ENCODE peak calls at places on chromosomes 2 and 18, in nine cellular contexts. J is left lung; V is H9; Y is tibial artery; A is CD4-positive, alpha-beta memory T cell; U is endothelial cell of umbilical vein; O is tibial nerve; N is PC-3; Q is mucosa of descending colon. Z is an unnamed sample. For H3K9me3, the result is how much of the 10 kb centered on the place peaks cover.

GRCh38 chr2:160139350-160139749 is 60.7 kb downstream of the ITGB6 start:
- DNase-seq in J (no peak), V (no peak), Y (no peak), A (no peak), U (no peak), O (no peak), N (no peak), Q (no peak), Z (no peak)

GRCh38 chr2:237471457-237472186 is 15.4 kb upstream of the MLPH start:
- DNase-seq in J (no peak), V (peak), Y (no peak), A (no peak), U (peak), O (no peak), N (peak), Q (peak), Z (no peak)

GRCh38 chr18:27713727-27714080 is 463.2 kb downstream of the CDH2 start:
- DNase-seq in J (no peak), V (no peak), Y (no peak), A (no peak), U (no peak), O (no peak), N (no peak), Q (no peak), Z (no peak)

GRCh38 chr2:228318218-228318617 is 136.7 kb upstream of the SPHKAP start:
- DNase-seq in J (no peak), V (peak), Y (no peak), A (no peak), U (no peak), O (no peak), N (peak), Q (peak), Z (no peak)

GRCh38 chr2:126059379-126059778 is 596.6 kb upstream of the GYPC start:
- DNase-seq in J (no peak), V (peak), Y (no peak), A (no peak), U (no peak), O (no peak), N (no peak), Q (no peak), Z (no peak)

GRCh38 chr2:206858972-206859739 is 80.2 kb upstream of the CPO start:
- DNase-seq in J (no peak), V (no peak), Y (no peak), A (peak), U (no peak), O (no peak), N (no peak), Q (no peak), Z (no peak)

GRCh38 chr2:2921011-2921720 is 456.5 kb downstream of the EIPR1 start:
- DNase-seq in J (no peak), V (no peak), Y (peak), A (no peak), U (no peak), O (no peak), N (no peak), Q (no peak), Z (no peak)

GRCh38 chr2:206856474-206856873 is 82.8 kb upstream of the CPO start:
- DNase-seq in J (no peak), V (no peak), Y (no peak), A (no peak), U (no peak), O (no peak), N (peak), Q (no peak), Z (no peak)

GRCh38 chr2:96948483-96949152 is 37.8 kb downstream of the FAM178B start:
- DNase-seq in J (peak), V (no peak), Y (no peak), A (no peak), U (no peak), O (no peak), N (no peak), Q (no peak), Z (no peak)

GRCh38 chr2:69437751-69438154 is 518 bp upstream of the NFU1 start:
- DNase-seq in J (no peak), V (no peak), Y (peak), A (no peak), U (no peak), O (peak), N (peak), Q (peak), Z (no peak)

GRCh38 chr2:217276433-217276832 is 416.6 kb upstream of the TNP1 start:
- DNase-seq in J (no peak), V (no peak), Y (no peak), A (no peak), U (no peak), O (no peak), N (no peak), Q (no peak), Z (no peak)

GRCh38 chr2:88220733-88221132 is 50.6 kb downstream of the THNSL2 start:
- DNase-seq in J (no peak), V (peak), Y (no peak), A (no peak), U (no peak), O (no peak), N (no peak), Q (no peak), Z (no peak)

GRCh38 chr2:3637311-3637675 is 20.7 kb upstream of the ALLC start:
- DNase-seq in J (no peak), V (no peak), Y (peak), A (no peak), U (no peak), O (no peak), N (no peak), Q (no peak), Z (no peak)

DNA sequence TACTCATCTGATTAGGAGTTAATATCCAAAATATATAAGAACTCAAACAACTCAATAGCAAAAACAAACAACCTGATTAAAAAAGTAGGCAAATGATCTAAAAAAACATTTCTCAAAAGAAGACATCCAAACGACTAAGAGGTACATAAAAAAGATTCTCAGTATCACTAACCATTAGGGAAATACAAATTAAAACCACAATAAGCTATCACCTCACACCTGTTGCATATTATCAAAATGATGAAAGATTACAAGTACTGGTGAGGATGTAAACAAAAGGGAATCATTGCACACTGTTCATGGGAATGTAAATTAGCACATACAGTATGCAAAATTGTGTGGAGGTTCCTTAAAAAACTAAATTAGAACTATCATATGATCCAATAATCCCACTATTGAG is 865.5 kb downstream of the TMEM182 start:
- DNase-seq in J (no peak), V (no peak), Y (no peak), A (no peak), U (no peak), O (no peak), N (no peak), Q (no peak), Z (no peak)
- H3K9me3 ChIP-seq in J (under half), V (under half), Y (under half), A (under half), U (under half), O (under half), N (under half), Q (under half), Z (under half)

DNA sequence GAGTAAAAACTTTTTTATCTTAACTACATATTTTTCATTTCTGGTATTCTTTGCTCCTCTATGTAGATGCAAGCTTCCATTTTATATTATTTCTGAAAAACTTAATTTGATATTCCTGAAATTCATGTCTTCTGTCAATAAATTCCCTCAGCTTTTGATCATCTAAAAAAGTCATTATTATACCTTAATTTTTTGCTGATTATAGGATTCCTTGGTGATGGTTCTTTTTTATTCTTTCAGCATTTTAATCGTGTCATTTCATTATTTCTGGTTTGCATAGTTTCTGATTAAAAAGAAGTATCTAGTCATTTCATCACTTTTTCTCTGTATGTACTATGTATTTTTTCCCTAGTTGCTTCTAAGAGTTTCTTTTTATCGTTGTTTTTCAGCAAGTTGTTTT is 241.8 kb upstream of the CYP26B1 start:
- DNase-seq in J (no peak), V (no peak), Y (no peak), A (no peak), U (no peak), O (no peak), N (no peak), Q (no peak), Z (no peak)
- H3K9me3 ChIP-seq in J (under half), V (under half), Y (under half), A (under half), U (under half), O (under half), N (under half), Q (under half), Z (under half)

GRCh38 chr18:67035026-67035425 is 431.1 kb upstream of the CDH19 start:
- DNase-seq in J (no peak), V (no peak), Y (no peak), A (no peak), U (no peak), O (no peak), N (peak), Q (no peak), Z (no peak)
- H3K9me3 ChIP-seq in J (under half), V (under half), Y (under half), A (under half), U (under half), O (under half), N (under half), Q (under half), Z (under half)

GRCh38 chr2:84770280-84770679 is 110.6 kb downstream of the TRABD2A start:
- DNase-seq in J (no peak), V (no peak), Y (no peak), A (no peak), U (no peak), O (no peak), N (no peak), Q (no peak), Z (no peak)
- H3K9me3 ChIP-seq in J (under half), V (under half), Y (under half), A (under half), U (under half), O (under half), N (under half), Q (under half), Z (under half)

DNA sequence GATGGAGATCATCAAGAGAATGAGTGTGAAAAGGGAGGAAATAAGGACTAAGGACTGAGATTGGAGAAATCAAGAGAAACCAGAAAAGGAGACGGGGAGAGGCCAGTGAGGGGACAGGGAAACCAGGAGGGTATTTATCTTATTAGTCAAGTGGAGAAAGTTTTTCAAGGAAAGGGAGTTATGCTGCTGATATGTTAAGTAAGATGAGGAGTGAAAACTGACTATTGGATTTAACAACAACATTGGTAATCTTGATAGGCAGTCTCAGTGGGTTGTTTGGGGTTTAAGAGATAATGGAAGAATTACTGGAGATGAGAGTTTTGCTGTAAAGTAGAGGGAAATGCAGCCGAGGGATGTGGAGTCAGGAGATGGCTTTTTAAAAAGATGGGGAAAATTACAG is 30.6 kb downstream of the PIKFYVE start:
- DNase-seq in J (no peak), V (no peak), Y (no peak), A (no peak), U (no peak), O (no peak), N (no peak), Q (no peak), Z (no peak)
- H3K9me3 ChIP-seq in J (under half), V (under half), Y (under half), A (under half), U (under half), O (under half), N (under half), Q (under half), Z (under half)

GRCh38 chr18:78799382-78800089 is 180.1 kb upstream of the SALL3 start:
- DNase-seq in J (peak), V (no peak), Y (peak), A (no peak), U (no peak), O (no peak), N (no peak), Q (no peak), Z (no peak)

GRCh38 chr18:78796693-78797455 is 182.7 kb upstream of the SALL3 start:
- DNase-seq in J (peak), V (no peak), Y (peak), A (no peak), U (no peak), O (no peak), N (no peak), Q (no peak), Z (no peak)

GRCh38 chr18:78801011-78801410 is 178.6 kb upstream of the SALL3 start:
- DNase-seq in J (peak), V (no peak), Y (no peak), A (no peak), U (no peak), O (no peak), N (no peak), Q (no peak), Z (no peak)

GRCh38 chr18:78797499-78797898 is 182.1 kb upstream of the SALL3 start:
- DNase-seq in J (peak), V (no peak), Y (no peak), A (no peak), U (no peak), O (no peak), N (no peak), Q (no peak), Z (no peak)

DNA sequence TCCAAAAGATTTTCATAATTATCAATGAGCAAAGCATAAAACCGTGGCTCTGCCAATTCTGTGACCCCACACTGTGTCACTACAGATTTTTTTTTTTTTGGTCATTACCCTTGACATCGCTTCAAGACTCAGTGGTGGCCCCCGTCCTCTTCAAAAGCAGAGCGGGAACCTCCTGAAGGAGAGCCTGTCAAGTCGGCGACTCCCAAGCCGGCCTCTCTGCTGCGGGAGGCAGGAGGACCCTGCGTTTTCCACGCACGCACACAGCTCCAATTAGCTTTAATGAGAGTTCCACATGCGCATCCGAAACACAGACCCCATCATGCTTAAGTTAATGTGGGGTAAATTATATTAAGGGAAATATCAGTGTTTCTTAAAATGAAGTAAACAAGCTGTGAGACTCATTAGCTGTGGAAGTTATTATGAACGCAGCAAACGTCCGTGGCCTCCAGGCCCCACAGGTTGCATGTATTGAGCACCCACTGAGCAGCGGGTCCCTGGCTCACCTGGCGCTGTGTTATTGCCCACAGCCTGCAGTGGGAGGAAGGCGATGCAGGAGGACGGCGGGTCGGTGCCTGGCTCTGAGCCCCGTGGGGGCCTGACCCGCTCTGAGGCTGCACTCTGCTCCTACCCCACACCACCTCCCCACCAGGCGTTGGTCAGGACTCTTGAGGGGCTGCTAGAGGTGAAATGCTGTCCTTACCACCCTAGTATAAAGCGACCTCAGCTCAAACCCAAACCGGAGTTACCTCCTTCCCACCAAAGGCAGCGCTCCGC is 181.0 kb upstream of the SALL3 start:
- DNase-seq in J (peak), V (no peak), Y (peak), A (no peak), U (no peak), O (no peak), N (no peak), Q (no peak), Z (no peak)
- H3K9me3 ChIP-seq in J (under half), V (under half), Y (under half), A (under half), U (under half), O (under half), N (under half), Q (under half), Z (under half)

DNA sequence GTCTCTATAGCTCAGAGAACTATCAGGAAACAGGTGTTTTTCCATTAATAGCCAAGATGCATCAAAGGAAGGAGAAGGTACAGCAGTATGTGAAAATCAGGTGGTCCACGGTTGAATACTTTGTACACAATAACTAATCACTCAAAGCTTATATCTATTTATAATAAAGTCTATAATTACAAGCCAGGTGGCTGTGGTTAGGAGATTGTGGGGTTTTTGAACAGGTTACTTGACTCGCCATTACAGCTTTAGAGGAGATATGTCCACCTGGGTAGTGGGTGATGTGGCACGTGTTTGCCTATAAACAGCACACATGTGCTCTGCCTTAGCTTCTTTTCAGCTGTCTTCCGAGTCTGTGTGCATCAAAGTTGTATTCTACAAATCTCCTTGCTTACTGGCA is 892.2 kb upstream of the ZEB2 start:
- DNase-seq in J (no peak), V (no peak), Y (no peak), A (no peak), U (no peak), O (no peak), N (no peak), Q (no peak), Z (no peak)
- H3K9me3 ChIP-seq in J (under half), V (under half), Y (under half), A (under half), U (under half), O (under half), N (under half), Q (under half), Z (under half)

GRCh38 chr18:72201032-72201431 is 343.1 kb downstream of the CBLN2 start:
- DNase-seq in J (no peak), V (no peak), Y (no peak), A (no peak), U (no peak), O (no peak), N (no peak), Q (no peak), Z (no peak)
- H3K9me3 ChIP-seq in J (under half), V (under half), Y (under half), A (under half), U (under half), O (under half), N (under half), Q (under half), Z (under half)

DNA sequence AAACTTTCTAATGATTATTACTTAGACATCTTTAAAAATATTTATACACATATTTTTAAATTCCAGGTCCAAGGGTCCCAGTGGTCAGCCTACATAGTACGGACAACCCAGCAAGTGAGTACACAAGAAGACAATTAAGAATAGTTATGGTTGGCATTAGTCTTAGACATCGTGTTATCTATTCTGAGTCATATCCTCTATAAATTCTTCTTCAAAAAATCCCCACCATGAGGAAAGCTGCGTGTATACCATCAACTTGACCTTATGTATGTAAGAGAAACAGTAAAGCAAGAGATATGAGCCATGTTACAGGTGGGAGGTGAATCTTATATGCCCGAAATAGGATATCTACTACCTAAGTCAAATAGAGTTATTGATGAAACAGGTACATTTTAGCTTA is 1339.8 kb downstream of the DPP10 start:
- DNase-seq in J (no peak), V (no peak), Y (no peak), A (no peak), U (no peak), O (no peak), N (no peak), Q (no peak), Z (no peak)
- H3K9me3 ChIP-seq in J (under half), V (under half), Y (under half), A (under half), U (under half), O (under half), N (under half), Q (under half), Z (under half)

GRCh38 chr2:194383404-194383803 is 1273.6 kb upstream of the SLC39A10 start:
- DNase-seq in J (no peak), V (no peak), Y (no peak), A (no peak), U (no peak), O (no peak), N (peak), Q (no peak), Z (no peak)
- H3K9me3 ChIP-seq in J (under half), V (under half), Y (under half), A (under half), U (under half), O (under half), N (under half), Q (under half), Z (under half)

Z was measured in T-helper 17 cell.